ENCODE peak calls at places on chromosomes 2 and 18, in nine cellular contexts. R is thoracic aorta; Q is Panc1; L is transverse colon; I is effector memory CD4-positive, alpha-beta T cell; X is ovary; G is neuronal stem cell; W is tibial artery; H is breast epithelium. O is an unnamed sample.
A peak's percentile ranks its signal among the peaks of the same experiment; 100 is the strongest.

GRCh38 chr2:107932986-107933385 is 53.3 kb upstream of the SLC5A7 start:
- DNase-seq in W (no peak), I (no peak), R (no peak), Q (no peak), L (no peak), G (no peak), H (no peak), X (no peak), O (no peak)

GRCh38 chr2:79447462-79447861 is 65.4 kb upstream of the CTNNA2 start:
- DNase-seq in Q (no peak), X (no peak), W (no peak), G (no peak), I (no peak), L (no peak), R (no peak), H (no peak), O (no peak)

GRCh38 chr2:200509227-200509607 is 651 bp downstream of the KCTD18 start:
- DNase-seq in X (no peak), Q (no peak), R (no peak), L (no peak), W (no peak), I (no peak), H (no peak), G (no peak), O (peak; percentile 6)

GRCh38 chr2:9378433-9379371 is 44.6 kb downstream of the ITGB1BP1 start:
- DNase-seq in R (peak; percentile 26), X (peak; percentile 50), Q (no peak), I (no peak), G (no peak), H (no peak), W (peak; percentile 86), L (peak; percentile 35), O (no peak)

GRCh38 chr2:37287966-37288365 is 36.7 kb downstream of the PRKD3 start:
- DNase-seq in Q (no peak), X (no peak), I (no peak), H (no peak), R (no peak), L (no peak), G (no peak), W (no peak), O (peak; percentile 13)

GRCh38 chr2:134122610-134123009 is 131.3 kb upstream of the MGAT5 start:
- DNase-seq in R (no peak), Q (no peak), L (no peak), I (no peak), G (no peak), H (no peak), W (no peak), X (no peak), O (no peak)

GRCh38 chr2:122734756-122735155 is 979.3 kb downstream of the TSN start:
- DNase-seq in R (no peak), I (no peak), G (no peak), X (no peak), H (no peak), Q (no peak), L (no peak), W (no peak), O (no peak)

GRCh38 chr18:41462946-41463345 is 492.1 kb upstream of the PIK3C3 start:
- DNase-seq in X (no peak), W (no peak), G (no peak), H (no peak), R (no peak), L (no peak), I (no peak), Q (no peak), O (no peak)

GRCh38 chr2:73282924-73283544 is 1.2 kb downstream of the FBXO41 start:
- DNase-seq in H (no peak), Q (no peak), R (no peak), I (no peak), G (no peak), X (no peak), L (no peak), W (no peak), O (no peak)

GRCh38 chr2:52145005-52145404 is 1113.1 kb upstream of the NRXN1 start:
- DNase-seq in R (no peak), H (no peak), L (no peak), W (no peak), Q (no peak), I (no peak), G (no peak), X (no peak), O (no peak)

GRCh38 chr18:65721634-65722033 is 29.2 kb upstream of the CDH7 start:
- DNase-seq in Q (no peak), R (no peak), G (no peak), H (no peak), I (no peak), L (no peak), W (no peak), X (no peak), O (no peak)

GRCh38 chr2:121664713-121665112 is 15.5 kb upstream of the CLASP1 start:
- DNase-seq in X (no peak), W (no peak), Q (no peak), G (no peak), R (no peak), I (no peak), L (no peak), H (no peak), O (no peak)

GRCh38 chr2:105546623-105546964 is 147.7 kb upstream of the FHL2 start:
- DNase-seq in G (no peak), X (no peak), Q (no peak), H (no peak), L (no peak), R (no peak), I (no peak), W (no peak), O (no peak)

GRCh38 chr2:8453904-8454302 is 228.0 kb upstream of the ID2 start:
- DNase-seq in R (no peak), H (no peak), Q (no peak), W (no peak), L (no peak), X (no peak), G (no peak), I (no peak), O (no peak)

GRCh38 chr2:238380785-238381184 is 45.9 kb upstream of the ASB1 start:
- DNase-seq in G (no peak), I (no peak), W (no peak), L (no peak), H (no peak), X (no peak), Q (no peak), R (no peak), O (no peak)

DNA sequence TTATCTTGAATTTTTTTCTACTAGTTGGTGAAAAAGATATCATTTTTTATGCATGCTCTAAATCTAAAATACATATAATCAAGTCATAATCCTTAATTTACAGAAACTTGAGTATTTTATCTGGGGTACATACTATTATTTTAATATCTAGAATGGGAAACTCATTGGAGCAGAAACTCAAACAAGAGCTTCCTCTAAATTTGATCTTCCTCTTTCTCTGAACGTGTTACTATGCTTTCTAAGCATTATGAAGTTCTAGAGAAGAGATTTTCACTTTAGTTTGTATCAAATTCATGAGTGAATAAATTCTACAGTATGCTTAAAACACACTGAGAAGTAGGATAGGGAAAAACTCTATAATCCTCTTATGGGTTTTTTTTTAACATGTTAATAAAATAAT is 20.6 kb upstream of the SLC38A11 start:
- DNase-seq in W (no peak), X (no peak), R (no peak), G (no peak), I (no peak), L (no peak), Q (no peak), H (no peak), O (no peak)
- H3K4me1 ChIP-seq in W (peaks cover 2% of the 10 kb centered on the region), X (no peaks in the 10 kb centered on the region), R (peaks cover under 1% of the 10 kb centered on the region), G (no peaks in the 10 kb centered on the region), I (no peaks in the 10 kb centered on the region), L (no peaks in the 10 kb centered on the region), Q (no peaks in the 10 kb centered on the region), H (no peaks in the 10 kb centered on the region), O (no peaks in the 10 kb centered on the region)

DNA sequence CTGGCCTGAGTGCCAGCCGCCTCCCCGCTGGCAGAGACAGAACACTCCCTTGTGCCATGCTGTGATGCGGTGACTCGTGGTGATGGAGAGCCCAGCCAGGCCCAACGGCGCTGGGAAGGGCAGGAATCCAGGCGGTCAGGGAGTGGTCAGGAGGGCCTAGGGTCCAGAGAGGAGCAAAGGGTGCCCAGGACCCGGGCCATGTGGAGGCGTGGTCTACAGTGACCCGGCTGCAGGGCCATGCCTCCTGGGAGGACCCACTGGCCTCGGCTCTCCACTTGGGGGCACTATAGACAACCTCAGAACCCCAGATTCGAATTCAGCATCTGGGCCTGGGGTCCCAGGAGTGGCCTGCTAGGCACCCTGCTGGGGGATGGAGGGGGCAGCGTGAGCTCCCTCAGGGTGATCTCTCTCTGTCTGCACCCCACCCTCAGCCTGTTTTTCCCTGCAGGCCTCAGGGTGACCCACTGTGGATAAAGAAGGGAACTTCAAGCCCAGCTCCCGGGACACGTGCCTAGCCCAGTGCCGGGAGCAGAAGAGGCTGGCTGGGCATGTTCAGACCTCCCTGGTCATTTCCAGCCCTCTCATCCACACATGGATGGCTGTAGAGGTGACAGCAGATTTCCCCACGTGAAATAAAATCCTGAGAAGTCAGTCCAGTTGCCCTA is 13.0 kb downstream of the AMER3 start:
- DNase-seq in H (no peak), I (no peak), X (no peak), R (no peak), Q (no peak), W (no peak), L (no peak), G (no peak), O (no peak)
- H3K27me3 ChIP-seq in H (peaks cover 5% of the 10 kb centered on the region), I (no peaks in the 10 kb centered on the region), X (no peaks in the 10 kb centered on the region), R (no peaks in the 10 kb centered on the region), Q (no peaks in the 10 kb centered on the region), W (no peaks in the 10 kb centered on the region), L (no peaks in the 10 kb centered on the region), G (no peaks in the 10 kb centered on the region), O (no peaks in the 10 kb centered on the region)

DNA sequence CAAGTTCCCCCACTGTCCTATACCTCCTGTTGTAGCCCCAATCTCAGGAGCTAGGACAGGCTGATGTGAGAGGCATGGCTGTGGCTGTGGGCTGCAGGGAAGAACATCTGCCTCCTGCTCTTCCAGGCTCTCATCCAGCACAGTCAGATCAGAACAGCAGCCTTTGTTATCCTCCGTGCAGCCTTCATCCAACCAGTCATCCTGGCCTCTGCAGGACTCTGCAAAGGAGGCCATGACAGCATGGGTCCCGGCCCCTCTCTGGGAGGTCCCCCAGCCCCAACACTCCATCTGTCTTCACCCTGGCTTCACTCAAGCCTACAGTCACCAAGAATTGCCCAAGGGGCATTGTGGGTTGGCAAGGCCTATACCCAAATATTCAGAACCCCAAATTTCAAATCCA is 223.2 kb upstream of the COPS8 start:
- DNase-seq in X (no peak), Q (no peak), L (no peak), H (no peak), R (no peak), G (no peak), W (no peak), I (no peak), O (no peak)
- H3K4me3 ChIP-seq in X (no peak overlapping the region), Q (no peak overlapping the region), L (no peak overlapping the region), H (no peak overlapping the region), R (no peak overlapping the region), G (no peak overlapping the region), W (no peak overlapping the region), I (no peak overlapping the region), O (no peak overlapping the region)

DNA sequence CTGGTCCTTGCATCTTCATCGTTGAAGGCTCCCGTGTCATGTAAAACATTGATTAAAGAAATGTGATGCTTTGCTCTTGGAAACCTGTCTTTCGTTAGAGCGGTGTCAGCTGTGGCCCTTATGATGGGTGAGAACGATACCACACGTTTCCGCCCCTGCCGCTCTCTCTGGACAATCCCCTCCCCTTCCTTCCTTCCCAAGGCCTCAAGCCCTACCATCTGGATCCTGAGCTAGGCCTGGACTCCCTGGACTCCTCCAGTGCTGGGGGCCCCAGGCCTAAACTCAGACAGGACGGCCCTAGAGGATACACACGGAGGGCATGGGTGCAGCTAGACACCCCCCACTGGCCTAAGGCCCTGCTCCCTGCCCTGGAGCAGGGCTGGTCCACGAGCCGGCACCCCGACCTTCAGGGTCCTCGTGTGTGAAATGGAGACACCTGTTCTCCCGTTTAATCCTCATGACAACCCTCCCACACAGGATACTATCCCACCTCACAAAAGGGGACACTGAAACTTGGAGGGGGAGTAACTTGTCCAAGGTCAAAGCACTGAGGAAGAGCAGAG is 13.2 kb downstream of the BIN1 start:
- DNase-seq in Q (no peak), X (peak; percentile 21), I (no peak), W (no peak), R (no peak), L (no peak), H (no peak), G (no peak), O (no peak)
- H3K4me1 ChIP-seq in Q (peaks cover 5% of the 10 kb centered on the region), X (peaks cover 14% of the 10 kb centered on the region), I (no peaks in the 10 kb centered on the region), W (peaks cover 27% of the 10 kb centered on the region), R (peaks cover 9% of the 10 kb centered on the region), L (peaks cover 40% of the 10 kb centered on the region), H (no peaks in the 10 kb centered on the region), G (peaks cover 34% of the 10 kb centered on the region), O (no peaks in the 10 kb centered on the region)

O was measured in naive thymus-derived CD4-positive, alpha-beta T cell.